ENCODE peak calls at places on chromosomes 3 and 15, in eight cellular contexts. O, J, S, U, L, G, F and V are unnamed samples.
A peak's percentile ranks its signal among the peaks of the same experiment; 100 is the strongest.

GRCh38 chr15:40743921-40744809 is 10.9 kb downstream of the RMDN3 start:
- DNase-seq in O (no peak), S (no peak), G (peak; percentile 46), J (no peak), L (no peak), U (no peak), F (no peak), V (no peak)

GRCh38 chr3:174529298-174529697 is 329.8 kb upstream of the NAALADL2 start:
- DNase-seq in S (no peak), O (no peak), J (no peak), L (no peak), F (no peak), U (no peak), G (no peak), V (no peak)

GRCh38 chr3:57910988-57911387 is 97.2 kb upstream of the FLNB start:
- DNase-seq in O (no peak), F (peak; percentile 5), G (no peak), J (no peak), S (peak; percentile 16), L (no peak), U (no peak), V (no peak)

GRCh38 chr15:70415330-70415884 is 317.7 kb upstream of the TLE3 start:
- DNase-seq in U (no peak), F (no peak), S (no peak), G (no peak), L (no peak), O (peak; percentile 44), J (no peak), V (no peak)

GRCh38 chr15:49769225-49769624 is 148.4 kb downstream of the DTWD1 start:
- DNase-seq in L (no peak), O (no peak), U (no peak), G (no peak), J (no peak), F (no peak), S (no peak), V (no peak)

GRCh38 chr15:38877471-38877870 is 312.9 kb upstream of the RASGRP1 start:
- DNase-seq in L (no peak), G (no peak), O (no peak), U (no peak), F (no peak), J (no peak), S (peak; percentile 34), V (no peak)

GRCh38 chr15:63503739-63504246 is 600 bp upstream of the USP3 start:
- DNase-seq in L (peak; percentile 69), O (peak; percentile 77), G (peak; percentile 80), J (no peak), U (peak; percentile 48), S (peak; percentile 71), F (peak; percentile 48), V (no peak)

GRCh38 chr3:124837730-124838186 is 49.4 kb downstream of the ITGB5 start:
- DNase-seq in F (peak; percentile 91), O (peak; percentile 73), G (peak; percentile 58), L (peak; percentile 43), J (no peak), U (peak; percentile 39), S (peak; percentile 90), V (no peak)

GRCh38 chr3:60913474-60913873 is 337.8 kb downstream of the FHIT start:
- DNase-seq in L (no peak), S (no peak), U (no peak), G (no peak), F (no peak), J (no peak), O (no peak), V (no peak)

GRCh38 chr3:119313461-119313860 is 19.3 kb downstream of the ARHGAP31 start:
- DNase-seq in G (no peak), F (no peak), O (no peak), S (no peak), L (no peak), J (no peak), U (no peak), V (no peak)

GRCh38 chr3:24195504-24196230 is 250.6 kb downstream of the NR1D2 start:
- DNase-seq in S (no peak), G (no peak), L (no peak), J (no peak), U (no peak), F (no peak), O (no peak), V (no peak)

GRCh38 chr3:24199305-24199704 is 254.2 kb downstream of the NR1D2 start:
- DNase-seq in G (no peak), L (no peak), S (no peak), J (no peak), O (no peak), F (no peak), U (no peak), V (no peak)

GRCh38 chr3:24197809-24198208 is 252.7 kb downstream of the NR1D2 start:
- DNase-seq in U (no peak), G (no peak), L (no peak), O (no peak), F (no peak), S (peak; percentile 15), J (no peak), V (no peak)

GRCh38 chr3:24199775-24200247 is 254.7 kb downstream of the NR1D2 start:
- DNase-seq in U (no peak), L (no peak), G (no peak), F (no peak), O (no peak), S (no peak), J (no peak), V (no peak)

DNA sequence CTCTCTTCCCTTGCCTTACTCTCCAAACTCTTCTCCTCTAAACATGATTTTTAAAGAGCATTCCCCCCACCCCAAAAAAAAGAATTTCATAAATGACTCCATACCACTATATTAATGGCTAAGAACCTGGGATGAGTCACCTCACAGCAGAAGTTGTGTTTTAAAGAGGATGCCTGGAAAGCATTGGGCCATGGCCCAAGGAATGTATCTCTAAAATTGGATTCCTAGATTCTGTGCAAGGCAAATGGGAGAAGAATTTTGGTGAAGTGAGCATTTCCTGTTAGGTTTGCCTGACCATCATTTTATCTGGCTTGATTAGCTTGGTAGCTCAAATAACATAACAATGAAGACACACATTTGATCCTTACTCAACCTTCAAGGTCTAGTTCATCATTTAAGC is 251.4 kb downstream of the NR1D2 start:
- DNase-seq in U (no peak), S (no peak), O (no peak), J (no peak), L (no peak), G (no peak), F (no peak), V (no peak)
- TF ChIP-seq EP300 in U (no peak), S (no peak), O (no peak), J (no peak), L (no peak), G (no peak), F (no peak), V (no peak)

DNA sequence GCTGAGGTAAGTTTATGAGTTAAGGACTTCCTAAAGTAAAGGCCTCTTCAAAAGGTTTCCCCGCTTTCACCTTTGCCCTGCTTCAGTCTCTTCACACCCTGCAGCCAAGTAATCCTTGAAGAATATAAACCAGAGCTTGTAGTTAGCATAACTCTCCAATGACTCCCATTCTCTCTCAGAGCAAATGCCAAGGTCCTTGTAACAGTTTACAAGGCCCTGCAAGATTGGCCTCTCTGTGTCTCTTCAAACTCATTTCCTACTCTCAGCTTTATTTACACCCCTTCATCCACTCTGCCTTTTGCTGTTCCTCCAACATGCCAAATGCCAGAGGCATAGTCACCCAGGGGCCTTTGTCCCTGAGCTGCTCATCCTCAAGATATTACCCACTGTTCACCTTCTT is 60.5 kb upstream of the MME start:
- DNase-seq in O (peak; percentile 49), L (no peak), S (no peak), G (peak; percentile 35), F (no peak), U (no peak), J (no peak), V (no peak)
- TF ChIP-seq EP300 in O (no peak), L (no peak), S (no peak), G (no peak), F (no peak), U (no peak), J (no peak), V (no peak)

GRCh38 chr15:66767370-66767769 is 65.3 kb downstream of the SMAD6 start:
- DNase-seq in G (no peak), F (no peak), U (no peak), L (no peak), O (no peak), J (no peak), S (no peak), V (no peak)

GRCh38 chr15:66765478-66766281 is 63.6 kb downstream of the SMAD6 start:
- DNase-seq in F (peak; percentile 95), L (peak; percentile 97), O (peak; percentile 67), S (peak; percentile 93), U (no peak), J (peak; percentile 69), G (peak; percentile 91), V (no peak)

GRCh38 chr15:66768984-66769383 is 66.9 kb downstream of the SMAD6 start:
- DNase-seq in G (peak; percentile 74), J (no peak), F (no peak), U (no peak), L (no peak), O (no peak), S (no peak), V (no peak)

GRCh38 chr15:66764067-66764428 is 62.0 kb downstream of the SMAD6 start:
- DNase-seq in S (no peak), G (no peak), O (no peak), J (no peak), L (no peak), U (no peak), F (no peak), V (no peak)

DNA sequence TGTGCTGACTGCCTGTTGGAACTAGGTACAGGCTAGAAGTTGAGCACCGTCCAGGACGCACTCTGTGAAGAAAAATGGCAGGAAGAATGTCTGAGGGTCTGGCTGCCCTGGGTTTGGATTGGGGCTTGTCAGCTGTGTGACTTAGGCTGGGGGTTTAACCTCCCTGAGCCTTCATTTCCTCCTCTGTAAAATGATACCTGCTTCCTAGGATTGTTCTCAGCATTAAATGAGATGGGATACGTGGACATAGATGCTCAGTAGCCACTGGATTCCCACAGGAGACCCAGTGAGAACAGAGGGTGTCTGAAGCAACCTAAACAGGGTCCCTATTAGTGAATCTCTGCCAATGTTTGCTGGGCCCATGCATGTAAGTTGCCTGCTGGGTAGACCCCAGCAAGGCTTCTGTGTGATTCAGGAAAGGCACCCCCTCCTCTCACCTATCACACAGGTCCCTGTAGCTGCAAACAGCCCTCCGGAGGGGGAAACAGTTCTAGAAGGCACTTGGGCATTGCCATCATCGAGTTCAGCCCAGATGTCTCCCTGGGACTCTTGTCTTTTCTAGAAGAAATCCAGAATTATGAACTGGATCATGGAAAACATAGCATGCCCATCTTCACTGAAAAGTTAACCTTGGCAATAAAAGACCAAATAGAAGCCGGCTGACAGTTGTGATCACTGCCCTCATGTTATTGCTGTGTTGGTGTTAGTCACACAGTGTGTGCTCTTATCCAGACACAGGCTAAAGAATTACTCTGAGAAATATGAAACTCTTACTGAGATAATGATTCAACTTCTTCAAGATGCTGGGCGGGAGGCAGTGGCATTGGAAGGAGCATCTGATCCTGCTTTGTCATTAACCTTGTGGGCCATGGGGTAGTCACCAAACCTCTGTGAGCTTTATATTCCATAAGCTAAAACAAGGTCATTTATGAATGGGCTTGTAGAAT is 64.5 kb downstream of the SMAD6 start:
- DNase-seq in F (peak; percentile 67), U (no peak), G (no peak), L (no peak), S (no peak), O (no peak), J (no peak), V (no peak)
- TF ChIP-seq EP300 in F (no peak), U (no peak), G (no peak), L (no peak), S (no peak), O (no peak), J (no peak), V (no peak)

GRCh38 chr3:144771401-144771870 is 799.8 kb downstream of the DIPK2A start:
- DNase-seq in G (no peak), S (no peak), J (no peak), L (no peak), F (no peak), U (no peak), O (no peak), V (no peak)
- TF ChIP-seq EP300 in G (no peak), S (no peak), J (no peak), L (no peak), F (no peak), U (no peak), O (no peak), V (no peak)